ENCODE peak calls at places on chromosome 3, in four cellular contexts. K, G, O and F are unnamed samples.
A peak's percentile ranks its signal among the peaks of the same experiment; 100 is the strongest.

GRCh38 chr3:183158552-183159006 is 4.0 kb downstream of the LAMP3 start:
- DNase-seq in G (peak; percentile 88), K (no peak), O (no peak), F (peak; percentile 73)

GRCh38 chr3:126337980-126338651 is 19.1 kb downstream of the KLF15 start:
- DNase-seq in O (no peak), G (no peak), K (no peak), F (no peak)

GRCh38 chr3:66477846-66478245 is 23.0 kb downstream of the LRIG1 start:
- DNase-seq in K (no peak), G (no peak), O (no peak), F (no peak)

GRCh38 chr3:153977148-153977547 is 144.0 kb upstream of the ARHGEF26 start:
- DNase-seq in G (peak; percentile 24), O (no peak), K (no peak), F (peak; percentile 84)

GRCh38 chr3:148546959-148547358 is 150.7 kb upstream of the AGTR1 start:
- DNase-seq in G (no peak), K (no peak), O (no peak), F (no peak)

GRCh38 chr3:55750525-55750924 is 263.4 kb upstream of the WNT5A start:
- DNase-seq in K (no peak), G (peak; percentile 94), O (no peak), F (peak; percentile 31)

GRCh38 chr3:36876181-36876936 is 68.5 kb downstream of the TRANK1 start:
- DNase-seq in G (no peak), K (no peak), O (no peak), F (no peak)

GRCh38 chr3:12875857-12876451 is 34.6 kb upstream of the RPL32 start:
- DNase-seq in G (peak; percentile 22), O (peak; percentile 89), K (peak; percentile 39), F (no peak)

GRCh38 chr3:185371683-185372082 is 8.7 kb downstream of the MAP3K13 start:
- DNase-seq in K (no peak), O (no peak), G (no peak), F (no peak)

GRCh38 chr3:27593173-27593572 is 109.0 kb upstream of the SLC4A7 start:
- DNase-seq in G (no peak), K (no peak), O (no peak), F (no peak)

GRCh38 chr3:120498947-120499346 is 48.2 kb upstream of the FSTL1 start:
- DNase-seq in O (peak; percentile 21), K (no peak), G (peak; percentile 100), F (peak; percentile 98)

GRCh38 chr3:96259299-96259698 is 555.1 kb upstream of the EPHA6 start:
- DNase-seq in G (no peak), O (no peak), K (no peak), F (no peak)

GRCh38 chr3:13877911-13878710 is 1.8 kb downstream of the WNT7A start:
- DNase-seq in O (peak; percentile 38), G (no peak), K (no peak), F (no peak)

GRCh38 chr3:169387751-169388696 is 275.5 kb downstream of the MECOM start:
- DNase-seq in K (no peak), G (peak; percentile 7), O (no peak), F (peak; percentile 77)

GRCh38 chr3:183745300-183746098 is 47.9 kb downstream of the YEATS2 start:
- DNase-seq in G (peak; percentile 77), O (no peak), K (no peak), F (peak; percentile 49)

GRCh38 chr3:53222183-53222901 is 33.5 kb downstream of the TKT start:
- DNase-seq in K (no peak), O (no peak), G (no peak), F (no peak)

GRCh38 chr3:52021869-52022268 is 26.2 kb upstream of the RPL29 start:
- DNase-seq in O (no peak), G (no peak), K (no peak), F (no peak)

GRCh38 chr3:127073931-127074820 is 91.3 kb downstream of the PLXNA1 start:
- DNase-seq in G (peak; percentile 48), O (no peak), K (no peak), F (peak; percentile 39)

GRCh38 chr3:29694783-29695182 is 413.9 kb downstream of the RBMS3 start:
- DNase-seq in K (no peak), O (no peak), G (peak; percentile 97), F (peak; percentile 98)

GRCh38 chr3:109731639-109732473 is 394.5 kb upstream of the DPPA4 start:
- DNase-seq in O (peak; percentile 60), K (no peak), G (peak; percentile 67), F (peak; percentile 83)

GRCh38 chr3:196145420-196146262 is 63.8 kb upstream of the TFRC start:
- DNase-seq in G (no peak), K (no peak), O (no peak), F (no peak)

GRCh38 chr3:76585794-76586392 is 454.0 kb upstream of the ROBO2 start:
- DNase-seq in O (no peak), K (no peak), G (peak; percentile 36), F (peak; percentile 10)

GRCh38 chr3:65785065-65785645 is 253.6 kb downstream of the MAGI1 start:
- DNase-seq in O (no peak), K (no peak), G (peak; percentile 80), F (peak; percentile 84)

GRCh38 chr3:30232142-30232541 is 374.3 kb upstream of the TGFBR2 start:
- DNase-seq in K (no peak), O (no peak), G (peak; percentile 97), F (peak; percentile 29)

GRCh38 chr3:32340039-32340438 is 51.6 kb upstream of the CMTM7 start:
- DNase-seq in O (peak; percentile 28), K (no peak), G (peak; percentile 60), F (peak; percentile 70)

GRCh38 chr3:180306691-180307090 is 270.0 kb upstream of the PEX5L start:
- DNase-seq in G (peak; percentile 2), O (no peak), K (peak; percentile 56), F (no peak)

GRCh38 chr3:156974931-156975330 is 148.8 kb downstream of the LEKR1 start:
- DNase-seq in O (no peak), G (no peak), K (no peak), F (no peak)

GRCh38 chr3:47932431-47932830 is 83.8 kb downstream of the MAP4 start:
- DNase-seq in O (no peak), K (no peak), G (peak; percentile 71), F (peak; percentile 19)

GRCh38 chr3:31102196-31102879 is 207.9 kb upstream of the GADL1 start:
- DNase-seq in K (no peak), O (no peak), G (no peak), F (no peak)

GRCh38 chr3:99012051-99012450 is 110.6 kb upstream of the DCBLD2 start:
- DNase-seq in K (no peak), O (peak; percentile 4), G (peak; percentile 47), F (peak; percentile 40)

GRCh38 chr3:3476669-3477068 is 297.2 kb upstream of the CRBN start:
- DNase-seq in O (no peak), K (no peak), G (no peak), F (no peak)

GRCh38 chr3:150225986-150226385 is 182.1 kb upstream of the TSC22D2 start:
- DNase-seq in K (no peak), O (no peak), G (no peak), F (peak; percentile 64)

GRCh38 chr3:112043621-112044201 is 9.2 kb downstream of the TMPRSS7 start:
- DNase-seq in O (peak; percentile 46), K (peak; percentile 53), G (peak; percentile 78), F (peak; percentile 85)

GRCh38 chr3:95172549-95172948 is 1109.7 kb downstream of the NSUN3 start:
- DNase-seq in K (peak; percentile 76), O (no peak), G (no peak), F (no peak)